ENCODE peak calls at places on chromosomes 11 and 22, in eight cellular contexts. One of them, this sample, is unnamed.

GRCh38 chr11:104366321-104366734 is 202.4 kb upstream of the PDGFD start:
- DNase-seq in MV-4-11: no peak
- DNase-seq in NCI-H1092: no peak
- DNase-seq in NCI-H526 treated with DMSO at 0.1 percent for 48 hours: no peak
- DNase-seq in stimulated activated CD8-positive, alpha-beta memory T cell treated with anti-CD3 and anti-CD28 coated beads, Interleukin-15, amount 100 ng/mL, for 24 hours: no peak
- DNase-seq in PC-9: no peak
- DNase-seq in fibroblast of mammary gland: no peak
- DNase-seq in brain microvascular endothelial cell: no peak
- DNase-seq in this sample: no peak

GRCh38 chr11:2898366-2899079 is 12.9 kb upstream of the CDKN1C start:
- DNase-seq in MV-4-11: peak
- DNase-seq in NCI-H1092: no peak
- DNase-seq in NCI-H526 treated with DMSO at 0.1 percent for 48 hours: no peak
- DNase-seq in stimulated activated CD8-positive, alpha-beta memory T cell treated with anti-CD3 and anti-CD28 coated beads, Interleukin-15, amount 100 ng/mL, for 24 hours: no peak
- DNase-seq in PC-9: no peak
- DNase-seq in fibroblast of mammary gland: peak
- DNase-seq in brain microvascular endothelial cell: peak
- DNase-seq in this sample: peak

GRCh38 chr11:61266602-61267001 is 25.6 kb downstream of the PGA5 start:
- DNase-seq in MV-4-11: no peak
- DNase-seq in NCI-H1092: no peak
- DNase-seq in NCI-H526 treated with DMSO at 0.1 percent for 48 hours: no peak
- DNase-seq in stimulated activated CD8-positive, alpha-beta memory T cell treated with anti-CD3 and anti-CD28 coated beads, Interleukin-15, amount 100 ng/mL, for 24 hours: no peak
- DNase-seq in PC-9: peak
- DNase-seq in fibroblast of mammary gland: peak
- DNase-seq in brain microvascular endothelial cell: no peak
- DNase-seq in this sample: no peak

GRCh38 chr11:107583629-107584195 is 7.2 kb upstream of the ELMOD1 start:
- DNase-seq in MV-4-11: no peak
- DNase-seq in NCI-H1092: no peak
- DNase-seq in NCI-H526 treated with DMSO at 0.1 percent for 48 hours: no peak
- DNase-seq in stimulated activated CD8-positive, alpha-beta memory T cell treated with anti-CD3 and anti-CD28 coated beads, Interleukin-15, amount 100 ng/mL, for 24 hours: no peak
- DNase-seq in PC-9: no peak
- DNase-seq in fibroblast of mammary gland: peak
- DNase-seq in brain microvascular endothelial cell: no peak
- DNase-seq in this sample: peak

GRCh38 chr11:47592276-47592675 is 1.9 kb downstream of the C1QTNF4 start:
- DNase-seq in MV-4-11: peak
- DNase-seq in NCI-H1092: no peak
- DNase-seq in NCI-H526 treated with DMSO at 0.1 percent for 48 hours: no peak
- DNase-seq in stimulated activated CD8-positive, alpha-beta memory T cell treated with anti-CD3 and anti-CD28 coated beads, Interleukin-15, amount 100 ng/mL, for 24 hours: no peak
- DNase-seq in PC-9: no peak
- DNase-seq in fibroblast of mammary gland: no peak
- DNase-seq in brain microvascular endothelial cell: no peak
- DNase-seq in this sample: no peak

GRCh38 chr11:110362916-110363574 is 66.6 kb upstream of the RDX start:
- DNase-seq in MV-4-11: no peak
- DNase-seq in NCI-H1092: peak
- DNase-seq in NCI-H526 treated with DMSO at 0.1 percent for 48 hours: peak
- DNase-seq in stimulated activated CD8-positive, alpha-beta memory T cell treated with anti-CD3 and anti-CD28 coated beads, Interleukin-15, amount 100 ng/mL, for 24 hours: no peak
- DNase-seq in PC-9: peak
- DNase-seq in fibroblast of mammary gland: no peak
- DNase-seq in brain microvascular endothelial cell: peak
- DNase-seq in this sample: peak

GRCh38 chr11:1560618-1561251 is 11.3 kb downstream of the DUSP8 start:
- DNase-seq in MV-4-11: no peak
- DNase-seq in NCI-H1092: no peak
- DNase-seq in NCI-H526 treated with DMSO at 0.1 percent for 48 hours: no peak
- DNase-seq in stimulated activated CD8-positive, alpha-beta memory T cell treated with anti-CD3 and anti-CD28 coated beads, Interleukin-15, amount 100 ng/mL, for 24 hours: no peak
- DNase-seq in PC-9: no peak
- DNase-seq in fibroblast of mammary gland: no peak
- DNase-seq in brain microvascular endothelial cell: no peak
- DNase-seq in this sample: no peak

GRCh38 chr11:76455331-76455730 is 10.5 kb downstream of the EMSY start:
- DNase-seq in MV-4-11: no peak
- DNase-seq in NCI-H1092: no peak
- DNase-seq in NCI-H526 treated with DMSO at 0.1 percent for 48 hours: no peak
- DNase-seq in stimulated activated CD8-positive, alpha-beta memory T cell treated with anti-CD3 and anti-CD28 coated beads, Interleukin-15, amount 100 ng/mL, for 24 hours: no peak
- DNase-seq in PC-9: peak
- DNase-seq in fibroblast of mammary gland: no peak
- DNase-seq in brain microvascular endothelial cell: peak
- DNase-seq in this sample: no peak

GRCh38 chr11:13963949-13964770 is 1.6 kb downstream of the SPON1 start:
- DNase-seq in MV-4-11: no peak
- DNase-seq in NCI-H1092: no peak
- DNase-seq in NCI-H526 treated with DMSO at 0.1 percent for 48 hours: peak
- DNase-seq in stimulated activated CD8-positive, alpha-beta memory T cell treated with anti-CD3 and anti-CD28 coated beads, Interleukin-15, amount 100 ng/mL, for 24 hours: no peak
- DNase-seq in PC-9: no peak
- DNase-seq in fibroblast of mammary gland: no peak
- DNase-seq in brain microvascular endothelial cell: no peak
- DNase-seq in this sample: no peak

GRCh38 chr22:29002603-29003002 is 59.0 kb downstream of the C22orf31 start:
- DNase-seq in MV-4-11: no peak
- DNase-seq in NCI-H1092: peak
- DNase-seq in NCI-H526 treated with DMSO at 0.1 percent for 48 hours: no peak
- DNase-seq in stimulated activated CD8-positive, alpha-beta memory T cell treated with anti-CD3 and anti-CD28 coated beads, Interleukin-15, amount 100 ng/mL, for 24 hours: no peak
- DNase-seq in PC-9: no peak
- DNase-seq in fibroblast of mammary gland: no peak
- DNase-seq in brain microvascular endothelial cell: no peak
- DNase-seq in this sample: no peak

GRCh38 chr11:58923300-58923788 is 15.9 kb upstream of the GLYATL1 start:
- DNase-seq in MV-4-11: peak
- DNase-seq in NCI-H1092: no peak
- DNase-seq in NCI-H526 treated with DMSO at 0.1 percent for 48 hours: peak
- DNase-seq in stimulated activated CD8-positive, alpha-beta memory T cell treated with anti-CD3 and anti-CD28 coated beads, Interleukin-15, amount 100 ng/mL, for 24 hours: no peak
- DNase-seq in PC-9: peak
- DNase-seq in fibroblast of mammary gland: peak
- DNase-seq in brain microvascular endothelial cell: peak
- DNase-seq in this sample: peak

GRCh38 chr22:46075764-46076531 is 74.4 kb upstream of the PPARA start:
- DNase-seq in MV-4-11: no peak
- DNase-seq in NCI-H1092: no peak
- DNase-seq in NCI-H526 treated with DMSO at 0.1 percent for 48 hours: no peak
- DNase-seq in stimulated activated CD8-positive, alpha-beta memory T cell treated with anti-CD3 and anti-CD28 coated beads, Interleukin-15, amount 100 ng/mL, for 24 hours: no peak
- DNase-seq in PC-9: no peak
- DNase-seq in fibroblast of mammary gland: no peak
- DNase-seq in brain microvascular endothelial cell: no peak
- DNase-seq in this sample: no peak

GRCh38 chr22:39664485-39665200 is 94.1 kb downstream of the CACNA1I start:
- DNase-seq in MV-4-11: no peak
- DNase-seq in NCI-H1092: no peak
- DNase-seq in NCI-H526 treated with DMSO at 0.1 percent for 48 hours: no peak
- DNase-seq in stimulated activated CD8-positive, alpha-beta memory T cell treated with anti-CD3 and anti-CD28 coated beads, Interleukin-15, amount 100 ng/mL, for 24 hours: no peak
- DNase-seq in PC-9: peak
- DNase-seq in fibroblast of mammary gland: no peak
- DNase-seq in brain microvascular endothelial cell: no peak
- DNase-seq in this sample: no peak

GRCh38 chr11:3132831-3133455 is 32.2 kb downstream of the OSBPL5 start:
- DNase-seq in MV-4-11: no peak
- DNase-seq in NCI-H1092: no peak
- DNase-seq in NCI-H526 treated with DMSO at 0.1 percent for 48 hours: no peak
- DNase-seq in stimulated activated CD8-positive, alpha-beta memory T cell treated with anti-CD3 and anti-CD28 coated beads, Interleukin-15, amount 100 ng/mL, for 24 hours: no peak
- DNase-seq in PC-9: no peak
- DNase-seq in fibroblast of mammary gland: no peak
- DNase-seq in brain microvascular endothelial cell: no peak
- DNase-seq in this sample: no peak

GRCh38 chr11:10931761-10932700 is 74.2 kb upstream of the ZBED5 start:
- DNase-seq in MV-4-11: no peak
- DNase-seq in NCI-H1092: peak
- DNase-seq in NCI-H526 treated with DMSO at 0.1 percent for 48 hours: no peak
- DNase-seq in stimulated activated CD8-positive, alpha-beta memory T cell treated with anti-CD3 and anti-CD28 coated beads, Interleukin-15, amount 100 ng/mL, for 24 hours: no peak
- DNase-seq in PC-9: no peak
- DNase-seq in fibroblast of mammary gland: no peak
- DNase-seq in brain microvascular endothelial cell: peak
- DNase-seq in this sample: no peak

GRCh38 chr11:24391165-24391564 is 105.7 kb upstream of the LUZP2 start:
- DNase-seq in MV-4-11: peak
- DNase-seq in NCI-H1092: no peak
- DNase-seq in NCI-H526 treated with DMSO at 0.1 percent for 48 hours: no peak
- DNase-seq in stimulated activated CD8-positive, alpha-beta memory T cell treated with anti-CD3 and anti-CD28 coated beads, Interleukin-15, amount 100 ng/mL, for 24 hours: no peak
- DNase-seq in PC-9: no peak
- DNase-seq in fibroblast of mammary gland: peak
- DNase-seq in brain microvascular endothelial cell: peak
- DNase-seq in this sample: no peak

GRCh38 chr11:61967924-61968757 is 707 bp upstream of the FTH1 start:
- DNase-seq in MV-4-11: peak
- DNase-seq in NCI-H1092: peak
- DNase-seq in NCI-H526 treated with DMSO at 0.1 percent for 48 hours: peak
- DNase-seq in stimulated activated CD8-positive, alpha-beta memory T cell treated with anti-CD3 and anti-CD28 coated beads, Interleukin-15, amount 100 ng/mL, for 24 hours: no peak
- DNase-seq in PC-9: peak
- DNase-seq in fibroblast of mammary gland: no peak
- DNase-seq in brain microvascular endothelial cell: no peak
- DNase-seq in this sample: no peak

GRCh38 chr22:49021926-49022815 is 805.5 kb downstream of the BRD1 start:
- DNase-seq in MV-4-11: no peak
- DNase-seq in NCI-H1092: no peak
- DNase-seq in NCI-H526 treated with DMSO at 0.1 percent for 48 hours: no peak
- DNase-seq in stimulated activated CD8-positive, alpha-beta memory T cell treated with anti-CD3 and anti-CD28 coated beads, Interleukin-15, amount 100 ng/mL, for 24 hours: no peak
- DNase-seq in PC-9: no peak
- DNase-seq in fibroblast of mammary gland: no peak
- DNase-seq in brain microvascular endothelial cell: no peak
- DNase-seq in this sample: no peak

GRCh38 chr11:129747161-129747560 is 68.5 kb upstream of the TMEM45B start:
- DNase-seq in MV-4-11: no peak
- DNase-seq in NCI-H1092: no peak
- DNase-seq in NCI-H526 treated with DMSO at 0.1 percent for 48 hours: no peak
- DNase-seq in stimulated activated CD8-positive, alpha-beta memory T cell treated with anti-CD3 and anti-CD28 coated beads, Interleukin-15, amount 100 ng/mL, for 24 hours: no peak
- DNase-seq in PC-9: no peak
- DNase-seq in fibroblast of mammary gland: no peak
- DNase-seq in brain microvascular endothelial cell: no peak
- DNase-seq in this sample: no peak

GRCh38 chr11:15563054-15563453 is 448.3 kb downstream of the INSC start:
- DNase-seq in MV-4-11: no peak
- DNase-seq in NCI-H1092: peak
- DNase-seq in NCI-H526 treated with DMSO at 0.1 percent for 48 hours: no peak
- DNase-seq in stimulated activated CD8-positive, alpha-beta memory T cell treated with anti-CD3 and anti-CD28 coated beads, Interleukin-15, amount 100 ng/mL, for 24 hours: no peak
- DNase-seq in PC-9: no peak
- DNase-seq in fibroblast of mammary gland: no peak
- DNase-seq in brain microvascular endothelial cell: no peak
- DNase-seq in this sample: no peak

GRCh38 chr11:77252555-77253270 is 48.8 kb downstream of the GDPD4 start:
- DNase-seq in MV-4-11: no peak
- DNase-seq in NCI-H1092: no peak
- DNase-seq in NCI-H526 treated with DMSO at 0.1 percent for 48 hours: no peak
- DNase-seq in stimulated activated CD8-positive, alpha-beta memory T cell treated with anti-CD3 and anti-CD28 coated beads, Interleukin-15, amount 100 ng/mL, for 24 hours: no peak
- DNase-seq in PC-9: no peak
- DNase-seq in fibroblast of mammary gland: no peak
- DNase-seq in brain microvascular endothelial cell: no peak
- DNase-seq in this sample: no peak

GRCh38 chr22:44311855-44312170 is 938 bp downstream of the SHISAL1 start:
- DNase-seq in MV-4-11: no peak
- DNase-seq in NCI-H1092: no peak
- DNase-seq in NCI-H526 treated with DMSO at 0.1 percent for 48 hours: no peak
- DNase-seq in stimulated activated CD8-positive, alpha-beta memory T cell treated with anti-CD3 and anti-CD28 coated beads, Interleukin-15, amount 100 ng/mL, for 24 hours: no peak
- DNase-seq in PC-9: no peak
- DNase-seq in fibroblast of mammary gland: peak
- DNase-seq in brain microvascular endothelial cell: peak
- DNase-seq in this sample: peak

GRCh38 chr22:48902001-48902869 is 925.4 kb downstream of the BRD1 start:
- DNase-seq in MV-4-11: no peak
- DNase-seq in NCI-H1092: no peak
- DNase-seq in NCI-H526 treated with DMSO at 0.1 percent for 48 hours: no peak
- DNase-seq in stimulated activated CD8-positive, alpha-beta memory T cell treated with anti-CD3 and anti-CD28 coated beads, Interleukin-15, amount 100 ng/mL, for 24 hours: no peak
- DNase-seq in PC-9: no peak
- DNase-seq in fibroblast of mammary gland: no peak
- DNase-seq in brain microvascular endothelial cell: no peak
- DNase-seq in this sample: no peak

GRCh38 chr22:47133263-47133662 is 370.8 kb downstream of the TBC1D22A start:
- DNase-seq in MV-4-11: no peak
- DNase-seq in NCI-H1092: no peak
- DNase-seq in NCI-H526 treated with DMSO at 0.1 percent for 48 hours: no peak
- DNase-seq in stimulated activated CD8-positive, alpha-beta memory T cell treated with anti-CD3 and anti-CD28 coated beads, Interleukin-15, amount 100 ng/mL, for 24 hours: no peak
- DNase-seq in PC-9: no peak
- DNase-seq in fibroblast of mammary gland: no peak
- DNase-seq in brain microvascular endothelial cell: no peak
- DNase-seq in this sample: no peak

GRCh38 chr11:72969894-72970335 is 155.7 kb downstream of the ATG16L2 start:
- DNase-seq in MV-4-11: peak
- DNase-seq in NCI-H1092: no peak
- DNase-seq in NCI-H526 treated with DMSO at 0.1 percent for 48 hours: no peak
- DNase-seq in stimulated activated CD8-positive, alpha-beta memory T cell treated with anti-CD3 and anti-CD28 coated beads, Interleukin-15, amount 100 ng/mL, for 24 hours: no peak
- DNase-seq in PC-9: no peak
- DNase-seq in fibroblast of mammary gland: peak
- DNase-seq in brain microvascular endothelial cell: peak
- DNase-seq in this sample: peak

GRCh38 chr11:100550910-100551309 is 136.2 kb upstream of the ARHGAP42 start:
- DNase-seq in MV-4-11: no peak
- DNase-seq in NCI-H1092: peak
- DNase-seq in NCI-H526 treated with DMSO at 0.1 percent for 48 hours: no peak
- DNase-seq in stimulated activated CD8-positive, alpha-beta memory T cell treated with anti-CD3 and anti-CD28 coated beads, Interleukin-15, amount 100 ng/mL, for 24 hours: no peak
- DNase-seq in PC-9: no peak
- DNase-seq in fibroblast of mammary gland: no peak
- DNase-seq in brain microvascular endothelial cell: no peak
- DNase-seq in this sample: no peak

GRCh38 chr11:36075053-36075452 is 131.2 kb downstream of the LDLRAD3 start:
- DNase-seq in MV-4-11: no peak
- DNase-seq in NCI-H1092: no peak
- DNase-seq in NCI-H526 treated with DMSO at 0.1 percent for 48 hours: no peak
- DNase-seq in stimulated activated CD8-positive, alpha-beta memory T cell treated with anti-CD3 and anti-CD28 coated beads, Interleukin-15, amount 100 ng/mL, for 24 hours: no peak
- DNase-seq in PC-9: no peak
- DNase-seq in fibroblast of mammary gland: peak
- DNase-seq in brain microvascular endothelial cell: peak
- DNase-seq in this sample: no peak

GRCh38 chr11:46308632-46309419 is 31.4 kb downstream of the CREB3L1 start:
- DNase-seq in MV-4-11: peak
- DNase-seq in NCI-H1092: peak
- DNase-seq in NCI-H526 treated with DMSO at 0.1 percent for 48 hours: peak
- DNase-seq in stimulated activated CD8-positive, alpha-beta memory T cell treated with anti-CD3 and anti-CD28 coated beads, Interleukin-15, amount 100 ng/mL, for 24 hours: no peak
- DNase-seq in PC-9: peak
- DNase-seq in fibroblast of mammary gland: peak
- DNase-seq in brain microvascular endothelial cell: peak
- DNase-seq in this sample: peak

GRCh38 chr22:37126882-37127281 is 17.4 kb upstream of the TMPRSS6 start:
- DNase-seq in MV-4-11: no peak
- DNase-seq in NCI-H1092: no peak
- DNase-seq in NCI-H526 treated with DMSO at 0.1 percent for 48 hours: no peak
- DNase-seq in stimulated activated CD8-positive, alpha-beta memory T cell treated with anti-CD3 and anti-CD28 coated beads, Interleukin-15, amount 100 ng/mL, for 24 hours: no peak
- DNase-seq in PC-9: peak
- DNase-seq in fibroblast of mammary gland: no peak
- DNase-seq in brain microvascular endothelial cell: no peak
- DNase-seq in this sample: no peak

GRCh38 chr22:26450453-26451185 is 21.6 kb downstream of the ASPHD2 start:
- DNase-seq in MV-4-11: no peak
- DNase-seq in NCI-H1092: no peak
- DNase-seq in NCI-H526 treated with DMSO at 0.1 percent for 48 hours: no peak
- DNase-seq in stimulated activated CD8-positive, alpha-beta memory T cell treated with anti-CD3 and anti-CD28 coated beads, Interleukin-15, amount 100 ng/mL, for 24 hours: no peak
- DNase-seq in PC-9: no peak
- DNase-seq in fibroblast of mammary gland: no peak
- DNase-seq in brain microvascular endothelial cell: no peak
- DNase-seq in this sample: no peak

GRCh38 chr11:64331569-64332371 is 8.2 kb upstream of the CCDC88B start:
- DNase-seq in MV-4-11: peak
- DNase-seq in NCI-H1092: peak
- DNase-seq in NCI-H526 treated with DMSO at 0.1 percent for 48 hours: no peak
- DNase-seq in stimulated activated CD8-positive, alpha-beta memory T cell treated with anti-CD3 and anti-CD28 coated beads, Interleukin-15, amount 100 ng/mL, for 24 hours: no peak
- DNase-seq in PC-9: peak
- DNase-seq in fibroblast of mammary gland: peak
- DNase-seq in brain microvascular endothelial cell: peak
- DNase-seq in this sample: peak

GRCh38 chr11:9753031-9753430 is 89.2 kb downstream of the SWAP70 start:
- DNase-seq in MV-4-11: peak
- DNase-seq in NCI-H1092: no peak
- DNase-seq in NCI-H526 treated with DMSO at 0.1 percent for 48 hours: no peak
- DNase-seq in stimulated activated CD8-positive, alpha-beta memory T cell treated with anti-CD3 and anti-CD28 coated beads, Interleukin-15, amount 100 ng/mL, for 24 hours: no peak
- DNase-seq in PC-9: no peak
- DNase-seq in fibroblast of mammary gland: peak
- DNase-seq in brain microvascular endothelial cell: peak
- DNase-seq in this sample: peak

GRCh38 chr11:121482231-121483129 is 29.7 kb upstream of the SORL1-AS1 start:
- DNase-seq in MV-4-11: peak
- DNase-seq in NCI-H1092: no peak
- DNase-seq in NCI-H526 treated with DMSO at 0.1 percent for 48 hours: no peak
- DNase-seq in stimulated activated CD8-positive, alpha-beta memory T cell treated with anti-CD3 and anti-CD28 coated beads, Interleukin-15, amount 100 ng/mL, for 24 hours: no peak
- DNase-seq in PC-9: no peak
- DNase-seq in fibroblast of mammary gland: no peak
- DNase-seq in brain microvascular endothelial cell: no peak
- DNase-seq in this sample: no peak